ENCODE peak calls at places on chromosomes 1 and 21, in five cellular contexts. One of them, this sample, is unnamed.

GRCh38 chr1:2784854-2785630 is 16.5 kb downstream of the TTC34 start:
- DNase-seq in WTC11: no peak
- DNase-seq in AG04450: no peak
- DNase-seq in A549: no peak
- DNase-seq in fibroblast of lung: no peak
- DNase-seq in this sample: no peak

GRCh38 chr1:21914880-21915640 is 22.1 kb downstream of the HSPG2 start:
- DNase-seq in fibroblast of lung: peak; percentile 46
- DNase-seq in WTC11: no peak
- DNase-seq in AG04450: no peak
- DNase-seq in A549: no peak
- DNase-seq in this sample: no peak

GRCh38 chr1:46798820-46799219 is at the start of gene CYP4B1:
- DNase-seq in WTC11: no peak
- DNase-seq in fibroblast of lung: no peak
- DNase-seq in AG04450: no peak
- DNase-seq in A549: no peak
- DNase-seq in this sample: no peak

GRCh38 chr1:232551281-232551835 is 78.6 kb downstream of the SIPA1L2 start:
- DNase-seq in WTC11: no peak
- DNase-seq in A549: no peak
- DNase-seq in fibroblast of lung: no peak
- DNase-seq in AG04450: no peak
- DNase-seq in this sample: no peak

GRCh38 chr1:175152006-175152652 is 40.4 kb downstream of the KIAA0040 start:
- DNase-seq in A549: peak; percentile 65
- DNase-seq in AG04450: no peak
- DNase-seq in WTC11: peak; percentile 85
- DNase-seq in fibroblast of lung: peak; percentile 42
- DNase-seq in this sample: peak; percentile 77

GRCh38 chr1:21933397-21934248 is 3.5 kb downstream of the HSPG2 start:
- DNase-seq in A549: no peak
- DNase-seq in WTC11: peak; percentile 59
- DNase-seq in AG04450: no peak
- DNase-seq in fibroblast of lung: no peak
- DNase-seq in this sample: no peak

GRCh38 chr1:163876546-163876945 is 554.8 kb downstream of the NUF2 start:
- DNase-seq in WTC11: no peak
- DNase-seq in fibroblast of lung: no peak
- DNase-seq in A549: no peak
- DNase-seq in AG04450: no peak
- DNase-seq in this sample: no peak

GRCh38 chr1:8032351-8032750 is 6.2 kb upstream of the ERRFI1 start:
- DNase-seq in WTC11: no peak
- DNase-seq in A549: no peak
- DNase-seq in AG04450: no peak
- DNase-seq in fibroblast of lung: peak; percentile 11
- DNase-seq in this sample: no peak

GRCh38 chr1:22350171-22350961 is 101.3 kb upstream of the ZBTB40 start:
- DNase-seq in fibroblast of lung: no peak
- DNase-seq in WTC11: peak; percentile 50
- DNase-seq in AG04450: no peak
- DNase-seq in A549: no peak
- DNase-seq in this sample: peak; percentile 15

GRCh38 chr1:106620521-106620954 is 435.9 kb upstream of the PRMT6 start:
- DNase-seq in WTC11: no peak
- DNase-seq in AG04450: no peak
- DNase-seq in A549: no peak
- DNase-seq in fibroblast of lung: peak; percentile 78
- DNase-seq in this sample: no peak

GRCh38 chr1:56569661-56570060 is 9.7 kb downstream of the PLPP3 start:
- DNase-seq in fibroblast of lung: no peak
- DNase-seq in AG04450: no peak
- DNase-seq in WTC11: no peak
- DNase-seq in A549: no peak
- DNase-seq in this sample: no peak

GRCh38 chr1:36108314-36108713 is 16.7 kb downstream of the COL8A2 start:
- DNase-seq in A549: no peak
- DNase-seq in AG04450: no peak
- DNase-seq in fibroblast of lung: no peak
- DNase-seq in WTC11: no peak
- DNase-seq in this sample: no peak

GRCh38 chr21:38221594-38221993 is 35.2 kb upstream of the KCNJ15 start:
- DNase-seq in AG04450: no peak
- DNase-seq in A549: no peak
- DNase-seq in WTC11: no peak
- DNase-seq in fibroblast of lung: no peak
- DNase-seq in this sample: no peak

GRCh38 chr1:216183007-216183406 is 240.2 kb downstream of the USH2A start:
- DNase-seq in fibroblast of lung: peak; percentile 33
- DNase-seq in AG04450: peak; percentile 15
- DNase-seq in A549: no peak
- DNase-seq in WTC11: peak; percentile 15
- DNase-seq in this sample: no peak

DNA sequence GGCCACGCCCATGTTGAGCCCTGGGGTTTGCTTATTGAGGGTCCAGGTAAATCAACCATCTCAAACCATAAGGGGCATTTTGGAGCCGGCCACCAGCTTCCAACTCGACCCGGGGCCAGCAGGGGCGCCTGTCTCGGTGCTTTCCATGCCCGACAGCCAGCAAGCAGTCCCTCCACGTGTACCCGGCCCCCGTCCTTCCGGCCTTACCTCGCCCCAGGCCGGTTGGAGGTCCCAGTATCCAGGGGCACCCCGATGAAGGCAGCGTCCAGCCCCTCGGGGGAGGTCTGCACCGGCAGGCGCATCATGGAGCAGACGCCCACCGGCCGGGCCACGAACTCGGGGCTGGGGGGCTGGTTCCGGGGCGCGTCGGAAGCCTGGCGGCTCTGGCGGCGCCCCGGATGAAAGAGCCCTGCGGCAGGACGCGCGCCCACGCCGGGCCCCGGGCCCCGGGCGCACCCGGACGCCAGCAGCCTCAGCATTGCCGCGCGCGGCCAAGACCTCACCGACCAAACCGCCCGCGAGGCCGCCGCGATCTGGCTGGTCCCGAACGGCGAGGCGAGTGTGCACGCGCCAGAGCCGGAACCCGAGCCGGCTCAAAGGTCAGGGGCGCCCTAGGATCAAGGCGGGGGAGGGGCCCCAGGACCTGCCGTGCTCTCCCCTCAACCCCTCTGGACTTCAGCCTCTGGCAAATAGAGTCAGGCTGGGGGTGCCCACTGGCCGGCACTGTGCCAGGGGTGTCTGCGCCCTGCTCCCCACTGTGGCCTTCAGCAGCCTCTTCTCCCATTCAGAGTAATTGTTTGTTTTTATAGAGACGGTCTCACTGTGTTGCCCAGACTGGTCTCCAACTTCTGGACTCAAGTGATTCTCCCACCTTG is at the start of gene AGMAT:
- DNase-seq in fibroblast of lung: peak; percentile 24
- DNase-seq in WTC11: peak; percentile 85
- DNase-seq in AG04450: no peak
- DNase-seq in A549: peak; percentile 68
- DNase-seq in this sample: peak; percentile 85
- TF ChIP-seq CTCF in fibroblast of lung: peak; percentile 40
- TF ChIP-seq CTCF in WTC11: peak; percentile 16
- TF ChIP-seq CTCF in AG04450: peak; percentile 43
- TF ChIP-seq CTCF in A549: no peak
- TF ChIP-seq CTCF in this sample: peak; percentile 55

GRCh38 chr1:208081972-208082371 is 162.2 kb downstream of the PLXNA2 start:
- DNase-seq in AG04450: no peak
- DNase-seq in A549: no peak
- DNase-seq in WTC11: no peak
- DNase-seq in fibroblast of lung: no peak
- DNase-seq in this sample: no peak
- TF ChIP-seq CTCF in AG04450: peak; percentile 20
- TF ChIP-seq CTCF in A549: no peak
- TF ChIP-seq CTCF in WTC11: no peak
- TF ChIP-seq CTCF in fibroblast of lung: peak; percentile 25
- TF ChIP-seq CTCF in this sample: no peak

GRCh38 chr1:220748091-220748934 is at the start of gene MTARC2:
- DNase-seq in AG04450: peak; percentile 8
- DNase-seq in WTC11: peak; percentile 81
- DNase-seq in fibroblast of lung: peak; percentile 73
- DNase-seq in A549: peak; percentile 75
- DNase-seq in this sample: peak; percentile 22
- TF ChIP-seq CTCF in AG04450: no peak
- TF ChIP-seq CTCF in WTC11: no peak
- TF ChIP-seq CTCF in fibroblast of lung: no peak
- TF ChIP-seq CTCF in A549: no peak
- TF ChIP-seq CTCF in this sample: no peak

DNA sequence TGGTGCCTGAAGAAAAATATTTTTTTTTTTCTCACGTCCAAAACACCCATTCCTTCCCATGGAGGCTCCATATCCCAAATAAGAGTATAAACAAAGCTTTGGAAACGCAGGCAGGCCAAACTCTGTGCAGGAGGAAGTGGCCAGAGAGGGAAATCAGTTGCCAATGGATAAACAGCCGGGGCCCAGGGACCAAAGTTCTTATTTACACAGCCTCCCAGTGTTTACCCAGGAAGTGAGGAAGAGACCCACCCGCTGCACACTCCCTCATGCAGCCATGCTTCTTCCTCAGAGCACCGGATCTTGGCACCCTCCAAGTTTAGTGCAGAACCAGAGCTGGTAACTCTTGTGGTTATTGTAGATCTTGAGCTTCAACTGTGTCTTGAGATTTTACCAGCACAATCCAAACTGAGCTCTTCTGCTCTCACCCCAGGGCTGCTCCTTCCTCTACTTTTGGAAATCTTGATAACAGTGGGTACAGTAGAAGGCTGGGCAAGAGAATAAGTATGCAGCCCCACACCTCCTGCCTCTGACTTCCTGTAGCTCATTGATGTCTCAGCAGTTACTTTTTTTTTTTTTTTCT is 14.2 kb downstream of the MARCKSL1 start:
- DNase-seq in AG04450: no peak
- DNase-seq in fibroblast of lung: no peak
- DNase-seq in A549: peak; percentile 42
- DNase-seq in WTC11: no peak
- DNase-seq in this sample: peak; percentile 32
- TF ChIP-seq CTCF in AG04450: no peak
- TF ChIP-seq CTCF in fibroblast of lung: no peak
- TF ChIP-seq CTCF in A549: no peak
- TF ChIP-seq CTCF in WTC11: no peak
- TF ChIP-seq CTCF in this sample: no peak

GRCh38 chr21:32994305-32994704 is 31.4 kb upstream of the OLIG2 start:
- DNase-seq in A549: no peak
- DNase-seq in AG04450: no peak
- DNase-seq in fibroblast of lung: peak; percentile 39
- DNase-seq in WTC11: no peak
- DNase-seq in this sample: no peak
- TF ChIP-seq CTCF in A549: peak; percentile 44
- TF ChIP-seq CTCF in AG04450: peak; percentile 65
- TF ChIP-seq CTCF in fibroblast of lung: peak; percentile 56
- TF ChIP-seq CTCF in WTC11: no peak
- TF ChIP-seq CTCF in this sample: peak; percentile 57

DNA sequence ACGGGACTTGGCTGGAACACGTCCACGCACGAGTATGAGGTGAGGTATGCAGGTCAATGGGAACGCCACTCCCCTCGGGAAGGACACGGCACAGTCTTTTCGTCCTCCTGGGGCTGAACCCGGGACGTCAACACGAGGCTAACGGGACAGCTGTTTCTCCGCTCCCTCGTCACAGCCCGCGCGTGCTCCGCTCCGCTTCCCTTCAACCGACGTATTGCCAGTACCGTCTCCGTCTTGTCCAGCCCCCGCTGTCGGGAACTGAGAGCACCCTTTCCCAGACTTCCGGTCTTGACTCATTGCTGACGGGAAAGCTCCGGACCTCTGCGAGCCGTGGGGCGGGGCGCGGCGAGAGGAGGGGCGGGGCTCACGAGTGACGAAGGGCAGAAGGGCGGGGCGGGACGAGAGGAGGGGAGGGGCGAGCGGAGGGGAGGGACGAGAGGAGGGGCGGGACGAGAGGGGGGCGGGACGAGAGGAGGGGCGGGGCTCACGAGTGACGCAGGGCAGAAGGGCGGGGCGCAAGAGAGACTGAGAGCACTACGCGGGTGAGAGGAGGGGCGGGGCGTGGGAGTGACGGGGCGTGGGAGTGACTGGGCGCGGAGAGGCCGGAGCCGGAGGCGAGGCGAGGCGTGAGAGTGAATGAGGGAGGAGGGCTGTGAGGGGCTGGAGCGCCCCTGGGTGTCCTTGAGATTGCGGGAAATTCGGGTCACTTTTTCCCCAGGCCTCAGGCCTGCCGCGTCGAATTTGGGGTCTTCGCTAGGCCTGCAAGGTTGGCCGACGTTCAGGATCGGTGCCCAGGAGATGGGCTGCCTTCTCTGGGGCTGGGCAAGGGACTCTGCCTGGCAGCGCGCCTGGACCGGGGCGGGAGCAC is 22.2 kb upstream of the CFAP126 start:
- DNase-seq in fibroblast of lung: peak; percentile 98
- DNase-seq in WTC11: peak; percentile 91
- DNase-seq in AG04450: peak; percentile 96
- DNase-seq in A549: peak; percentile 93
- DNase-seq in this sample: peak; percentile 94
- TF ChIP-seq CTCF in fibroblast of lung: no peak
- TF ChIP-seq CTCF in WTC11: no peak
- TF ChIP-seq CTCF in AG04450: no peak
- TF ChIP-seq CTCF in A549: no peak
- TF ChIP-seq CTCF in this sample: no peak

GRCh38 chr1:118186026-118186425 is 998 bp upstream of the SPAG17 start:
- DNase-seq in fibroblast of lung: no peak
- DNase-seq in AG04450: no peak
- DNase-seq in A549: no peak
- DNase-seq in WTC11: no peak
- DNase-seq in this sample: no peak

GRCh38 chr1:118184737-118185082 is 318 bp downstream of the SPAG17 start:
- DNase-seq in A549: no peak
- DNase-seq in AG04450: no peak
- DNase-seq in fibroblast of lung: no peak
- DNase-seq in WTC11: peak; percentile 18
- DNase-seq in this sample: no peak

DNA sequence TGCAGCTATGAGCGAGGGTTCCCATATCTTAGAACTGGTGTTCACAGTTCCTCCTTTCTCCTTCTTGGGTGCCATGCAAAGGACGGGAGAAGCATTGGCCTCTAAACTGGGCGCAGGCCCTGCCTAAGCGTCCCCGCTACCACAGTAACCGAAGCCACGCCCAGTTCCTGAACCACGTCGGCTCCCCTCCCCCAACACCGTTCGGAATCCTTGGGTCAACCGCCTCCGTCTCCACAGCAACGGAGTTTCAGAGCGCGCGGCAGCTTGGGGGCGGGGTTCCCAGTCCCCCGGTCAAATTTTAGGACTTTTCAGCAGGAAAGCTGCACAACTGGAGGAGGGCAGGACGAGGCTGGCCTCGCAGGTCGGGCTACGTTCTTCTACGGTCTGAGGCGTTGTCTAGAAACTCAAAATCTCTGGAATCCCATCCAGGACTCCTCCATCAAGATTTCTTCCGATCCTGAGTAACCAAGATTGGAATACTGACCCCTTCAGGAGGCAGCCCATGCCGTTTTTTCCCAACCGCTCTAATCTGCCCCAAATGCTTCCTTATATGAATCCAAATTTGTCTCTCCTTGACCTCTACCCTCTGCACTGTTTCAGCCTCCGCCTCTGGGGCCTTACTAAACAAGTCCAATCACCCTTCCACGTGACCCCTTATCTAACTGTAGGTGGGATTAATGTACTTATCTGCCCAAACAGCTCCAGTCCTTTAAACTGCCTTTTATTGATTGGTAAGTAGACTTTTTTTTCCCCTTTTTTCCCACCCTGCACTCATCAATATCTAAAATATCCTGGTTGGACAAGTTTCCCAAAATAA is at the start of gene SPAG17:
- DNase-seq in A549: peak; percentile 4
- DNase-seq in fibroblast of lung: peak; percentile 62
- DNase-seq in WTC11: peak; percentile 97
- DNase-seq in AG04450: no peak
- DNase-seq in this sample: peak; percentile 31
- TF ChIP-seq CTCF in A549: peak; percentile 15
- TF ChIP-seq CTCF in fibroblast of lung: peak; percentile 61
- TF ChIP-seq CTCF in WTC11: no peak
- TF ChIP-seq CTCF in AG04450: peak; percentile 39
- TF ChIP-seq CTCF in this sample: no peak

This sample was measured in activated CD8-positive, alpha-beta T cell treated with anti-CD3 and anti-CD28 coated beads for 36 hours.